ENCODE peak calls at places on chromosomes 11 and 22, in six cellular contexts. A, D, X, C, U and Z are unnamed samples.
A peak's percentile ranks its signal among the peaks of the same experiment; 100 is the strongest.

GRCh38 chr11:66728760-66729385 is at the start of gene SPTBN2:
- DNase-seq in X (no peak), D (no peak), C (peak; percentile 48), U (no peak), A (no peak), Z (no peak)

GRCh38 chr11:129828301-129828836 is 12.7 kb downstream of the TMEM45B start:
- DNase-seq in U (no peak), C (peak; percentile 99), X (no peak), A (no peak), D (no peak), Z (no peak)

GRCh38 chr22:36341640-36342041 is 46.1 kb downstream of the MYH9 start:
- DNase-seq in A (no peak), U (no peak), X (no peak), D (no peak), C (no peak), Z (no peak)

GRCh38 chr11:75532200-75532972 is 6.6 kb upstream of the GDPD5 start:
- DNase-seq in U (peak; percentile 77), D (peak; percentile 85), X (peak; percentile 79), A (peak; percentile 57), C (peak; percentile 93), Z (no peak)

GRCh38 chr11:36447947-36448346 is 62.1 kb downstream of the TRAF6 start:
- DNase-seq in C (peak; percentile 95), A (no peak), X (no peak), U (no peak), D (no peak), Z (no peak)

GRCh38 chr11:82703796-82704195 is 29.9 kb downstream of the FAM181B start:
- DNase-seq in D (no peak), X (no peak), U (no peak), C (peak; percentile 54), A (no peak), Z (no peak)

GRCh38 chr11:125299821-125300220 is 135.3 kb downstream of the PKNOX2 start:
- DNase-seq in C (no peak), A (no peak), X (no peak), U (no peak), D (no peak), Z (no peak)

GRCh38 chr11:110891411-110891810 is 179.2 kb upstream of the ARHGAP20 start:
- DNase-seq in U (no peak), X (no peak), A (no peak), C (no peak), D (no peak), Z (no peak)

GRCh38 chr11:420054-420910 is 5.5 kb upstream of the SIGIRR start:
- DNase-seq in D (no peak), C (no peak), A (no peak), X (no peak), U (no peak), Z (no peak)

GRCh38 chr11:131033151-131033651 is 116.9 kb upstream of the SNX19 start:
- DNase-seq in A (no peak), X (no peak), C (peak; percentile 96), D (no peak), U (no peak), Z (no peak)

GRCh38 chr22:24190566-24191208 is 9.4 kb downstream of the SUSD2 start:
- DNase-seq in D (no peak), U (no peak), A (no peak), X (no peak), C (no peak), Z (no peak)

GRCh38 chr11:126082251-126083109 is 19.8 kb upstream of the CDON start:
- DNase-seq in C (no peak), A (no peak), X (no peak), U (no peak), D (no peak), Z (no peak)

GRCh38 chr11:46916669-46917108 is 1.7 kb downstream of the LRP4 start:
- DNase-seq in X (no peak), U (no peak), A (no peak), C (no peak), D (no peak), Z (no peak)

GRCh38 chr11:69035959-69036340 is 12.8 kb upstream of the TPCN2 start:
- DNase-seq in A (no peak), U (no peak), D (no peak), C (no peak), X (no peak), Z (no peak)

GRCh38 chr11:77278595-77279506 is 22.6 kb downstream of the GDPD4 start:
- DNase-seq in U (no peak), X (no peak), C (peak; percentile 80), D (no peak), A (no peak), Z (no peak)

GRCh38 chr11:57305523-57305922 is 19.2 kb downstream of the TNKS1BP1 start:
- DNase-seq in C (no peak), A (no peak), D (no peak), U (no peak), X (no peak), Z (no peak)

GRCh38 chr22:36027960-36028645 is 521 bp downstream of the RBFOX2 start:
- DNase-seq in A (no peak), U (no peak), C (peak; percentile 52), D (no peak), X (no peak), Z (no peak)

GRCh38 chr11:34150494-34151151 is 45.2 kb downstream of the NAT10 start:
- DNase-seq in U (no peak), X (no peak), D (no peak), A (no peak), C (no peak), Z (no peak)

GRCh38 chr22:37270928-37271650 is 11.2 kb upstream of the CYTH4 start:
- DNase-seq in D (no peak), X (no peak), U (no peak), A (peak; percentile 12), C (no peak), Z (no peak)

GRCh38 chr11:123100378-123101085 is 38.6 kb upstream of the HSPA8 start:
- DNase-seq in U (no peak), D (no peak), A (no peak), X (no peak), C (no peak), Z (no peak)

GRCh38 chr11:114319716-114320328 is 23.6 kb downstream of the NNMT start:
- DNase-seq in D (no peak), X (no peak), A (no peak), U (no peak), C (no peak), Z (no peak)

GRCh38 chr11:50187220-50187619 is 154.5 kb downstream of the OR4C45 start:
- DNase-seq in X (no peak), D (no peak), U (no peak), A (no peak), C (no peak), Z (no peak)

GRCh38 chr11:130999086-130999485 is 82.8 kb upstream of the SNX19 start:
- DNase-seq in U (no peak), C (peak; percentile 70), A (no peak), X (no peak), D (no peak), Z (no peak)

GRCh38 chr11:113376156-113376555 is 11.4 kb upstream of the ANKK1 start:
- DNase-seq in X (no peak), U (no peak), C (no peak), A (no peak), D (no peak), Z (no peak)

GRCh38 chr11:112285918-112286317 is 25.3 kb upstream of the PLET1 start:
- DNase-seq in C (no peak), U (no peak), D (no peak), A (no peak), X (no peak), Z (no peak)

GRCh38 chr11:65366340-65366773 is 11.8 kb downstream of the TIGD3 start:
- DNase-seq in D (no peak), U (no peak), X (no peak), C (peak; percentile 86), A (peak; percentile 74), Z (no peak)

GRCh38 chr11:70078796-70079616 is 889 bp downstream of the ANO1 start:
- DNase-seq in A (no peak), C (peak; percentile 33), D (no peak), X (no peak), U (no peak), Z (no peak)